ENCODE peak calls at places on chromosomes 5 and 9, in six cellular contexts. D is K562, E is A549, A is NB4, G is HepG2, M is GM12878. S is an unnamed sample.

GRCh38 chr5:93280518-93280917 is 300.5 kb downstream of the NR2F1-AS1 start:
- DNase-seq in D (no peak), E (no peak), A (no peak), G (peak), M (no peak), S (peak)

GRCh38 chr9:83956288-83957028 is 23.6 kb downstream of the HNRNPK start:
- DNase-seq in D (peak), E (peak), A (peak), G (peak), M (no peak), S (no peak)

GRCh38 chr5:36079200-36079761 is 12.6 kb upstream of the UGT3A2 start:
- DNase-seq in D (peak), E (peak), A (peak), G (peak), M (peak), S (peak)

GRCh38 chr5:38660194-38660668 is 103.8 kb upstream of the LIFR start:
- DNase-seq in D (peak), E (no peak), A (peak), G (peak), M (no peak), S (no peak)

GRCh38 chr5:52015760-52016159 is 632.5 kb downstream of the ISL1 start:
- DNase-seq in D (no peak), E (no peak), A (peak), G (peak), M (no peak), S (no peak)

GRCh38 chr5:38796000-38796738 is 49.6 kb upstream of the OSMR start:
- DNase-seq in D (no peak), E (no peak), A (no peak), G (no peak), M (no peak), S (peak)

GRCh38 chr9:130918870-130919558 is 20.0 kb downstream of the FIBCD1 start:
- DNase-seq in D (no peak), E (no peak), A (no peak), G (no peak), M (no peak), S (no peak)

GRCh38 chr5:134438268-134438622 is 26.6 kb upstream of the CDKN2AIPNL start:
- DNase-seq in D (no peak), E (no peak), A (no peak), G (no peak), M (no peak), S (no peak)

GRCh38 chr5:132102101-132102701 is 28.6 kb downstream of the CSF2 start:
- DNase-seq in D (no peak), E (no peak), A (no peak), G (no peak), M (no peak), S (no peak)

GRCh38 chr9:130604295-130604694 is 24.9 kb downstream of the FUBP3 start:
- DNase-seq in D (no peak), E (no peak), A (no peak), G (no peak), M (no peak), S (no peak)

GRCh38 chr5:40652441-40653220 is 27.1 kb upstream of the PTGER4 start:
- DNase-seq in D (no peak), E (no peak), A (no peak), G (no peak), M (no peak), S (no peak)

GRCh38 chr5:177482359-177482795 is 8.9 kb upstream of the DBN1 start:
- DNase-seq in D (no peak), E (no peak), A (no peak), G (no peak), M (no peak), S (no peak)

GRCh38 chr9:120890415-120891254 is 13.6 kb upstream of the PHF19 start:
- DNase-seq in D (peak), E (no peak), A (peak), G (no peak), M (no peak), S (no peak)

GRCh38 chr5:44389410-44389879 is at the start of gene FGF10:
- DNase-seq in D (no peak), E (no peak), A (no peak), G (no peak), M (no peak), S (peak)

GRCh38 chr5:169494383-169495251 is 89.0 kb upstream of the SPDL1 start:
- DNase-seq in D (no peak), E (no peak), A (no peak), G (no peak), M (no peak), S (peak)

GRCh38 chr9:109408759-109409462 is 88.1 kb upstream of the EPB41L4B start:
- DNase-seq in D (no peak), E (no peak), A (no peak), G (no peak), M (no peak), S (no peak)

GRCh38 chr9:98416294-98416693 is 160.8 kb upstream of the TBC1D2 start:
- DNase-seq in D (no peak), E (no peak), A (no peak), G (no peak), M (no peak), S (no peak)

GRCh38 chr5:16568875-16569580 is 47.8 kb downstream of the RETREG1 start:
- DNase-seq in D (no peak), E (no peak), A (no peak), G (no peak), M (no peak), S (no peak)

GRCh38 chr5:37892571-37892970 is 52.7 kb upstream of the GDNF start:
- DNase-seq in D (no peak), E (no peak), A (no peak), G (no peak), M (no peak), S (no peak)

GRCh38 chr5:74288448-74289109 is 351.9 kb downstream of the ENC1 start:
- DNase-seq in D (no peak), E (no peak), A (no peak), G (no peak), M (no peak), S (no peak)

GRCh38 chr5:94857119-94857518 is 238.7 kb downstream of the SLF1 start:
- DNase-seq in D (no peak), E (no peak), A (no peak), G (no peak), M (no peak), S (peak)

GRCh38 chr5:77898385-77898784 is 122.2 kb upstream of the TBCA start:
- DNase-seq in D (no peak), E (no peak), A (no peak), G (no peak), M (no peak), S (no peak)

GRCh38 chr9:99859395-99859980 is 37.8 kb downstream of the NR4A3 start:
- DNase-seq in D (no peak), E (no peak), A (no peak), G (no peak), M (no peak), S (no peak)

GRCh38 chr5:7376889-7377288 is 19.0 kb upstream of the ADCY2 start:
- DNase-seq in D (no peak), E (no peak), A (no peak), G (no peak), M (no peak), S (no peak)

GRCh38 chr5:38607396-38607795 is 51.0 kb upstream of the LIFR start:
- DNase-seq in D (peak), E (no peak), A (peak), G (no peak), M (no peak), S (no peak)

GRCh38 chr9:92176068-92176799 is 61.0 kb upstream of the SPTLC1 start:
- DNase-seq in D (no peak), E (no peak), A (peak), G (no peak), M (no peak), S (no peak)

GRCh38 chr5:6505779-6506557 is 57.3 kb downstream of the UBE2QL1 start:
- DNase-seq in D (no peak), E (no peak), A (no peak), G (no peak), M (no peak), S (no peak)

GRCh38 chr5:181215997-181216982 is 6.8 kb upstream of the TRIM41 start:
- DNase-seq in D (peak), E (peak), A (peak), G (no peak), M (peak), S (no peak)

GRCh38 chr5:93433422-93433821 is 147.6 kb downstream of the NR2F1-AS1 start:
- DNase-seq in D (no peak), E (no peak), A (peak), G (no peak), M (no peak), S (no peak)

GRCh38 chr5:75472973-75473372 is 38.5 kb downstream of the CERT1 start:
- DNase-seq in D (no peak), E (no peak), A (no peak), G (no peak), M (no peak), S (no peak)

GRCh38 chr5:172443441-172444109 is 10.8 kb downstream of the SH3PXD2B start:
- DNase-seq in D (peak), E (peak), A (peak), G (no peak), M (no peak), S (peak)

GRCh38 chr5:153881687-153882086 is 157.0 kb downstream of the FAM114A2 start:
- DNase-seq in D (no peak), E (no peak), A (no peak), G (no peak), M (no peak), S (no peak)

GRCh38 chr9:7970666-7971335 is 171.2 kb upstream of the DMAC1 start:
- DNase-seq in D (no peak), E (no peak), A (peak), G (no peak), M (no peak), S (no peak)

GRCh38 chr5:115439639-115440038 is 104.9 kb downstream of the FEM1C start:
- DNase-seq in D (no peak), E (no peak), A (no peak), G (no peak), M (no peak), S (no peak)

DNA sequence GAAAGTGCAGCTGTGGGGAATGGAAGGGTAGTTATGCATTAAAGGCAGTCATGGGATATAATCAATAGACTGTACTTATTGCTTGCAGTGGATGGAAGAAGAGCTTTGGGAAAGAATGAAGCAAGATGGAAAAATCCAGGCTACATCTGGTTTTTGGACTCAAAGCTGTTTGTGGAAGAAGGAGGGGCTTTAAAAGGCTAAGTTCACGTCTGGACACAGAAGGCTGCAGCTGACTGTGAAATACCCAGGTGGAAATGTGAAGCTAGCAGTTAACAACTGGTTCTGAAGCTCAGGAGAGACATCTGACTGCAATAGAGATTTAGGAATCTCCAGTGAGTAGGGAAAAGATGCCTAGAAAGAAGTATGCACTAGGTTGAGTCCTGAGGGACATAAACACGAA is 43.2 kb upstream of the TIMD4 start:
- DNase-seq in D (no peak), E (no peak), A (no peak), G (no peak), M (no peak), S (no peak)
- TF ChIP-seq MYC in D (no peak), E (no peak), A (no peak), G (no peak), M (no peak), S (no peak)

GRCh38 chr5:88145603-88146467 is 122.8 kb downstream of the TMEM161B start:
- DNase-seq in D (peak), E (no peak), A (no peak), G (peak), M (no peak), S (no peak)
- TF ChIP-seq MAX in D (no peak), E (no peak), A (no peak), G (no peak), M (no peak), S (no peak)

GRCh38 chr5:98556707-98557106 is 216.8 kb upstream of the RGMB start:
- DNase-seq in D (no peak), E (no peak), A (no peak), G (no peak), M (no peak), S (no peak)

GRCh38 chr5:98557921-98558320 is 215.5 kb upstream of the RGMB start:
- DNase-seq in D (no peak), E (no peak), A (no peak), G (no peak), M (no peak), S (no peak)
- TF ChIP-seq MYC in D (no peak), E (no peak), A (no peak), G (no peak), M (no peak), S (no peak)

GRCh38 chr9:127446720-127447415 is 4.3 kb downstream of the RPL12 start:
- DNase-seq in D (peak), E (no peak), A (peak), G (no peak), M (no peak), S (no peak)

GRCh38 chr9:127444921-127445850 is 6.0 kb downstream of the RPL12 start:
- DNase-seq in D (peak), E (no peak), A (peak), G (no peak), M (no peak), S (no peak)

GRCh38 chr9:127447416-127448111 is 3.6 kb downstream of the RPL12 start:
- DNase-seq in D (peak), E (no peak), A (peak), G (no peak), M (no peak), S (no peak)

GRCh38 chr9:127445851-127446719 is 5.1 kb downstream of the RPL12 start:
- DNase-seq in D (peak), E (no peak), A (peak), G (no peak), M (no peak), S (no peak)

GRCh38 chr9:127444283-127444920 is 6.8 kb downstream of the RPL12 start:
- DNase-seq in D (peak), E (no peak), A (peak), G (no peak), M (no peak), S (no peak)
- TF ChIP-seq MAX in D (no peak), E (no peak), A (no peak), G (no peak), M (no peak), S (no peak)

DNA sequence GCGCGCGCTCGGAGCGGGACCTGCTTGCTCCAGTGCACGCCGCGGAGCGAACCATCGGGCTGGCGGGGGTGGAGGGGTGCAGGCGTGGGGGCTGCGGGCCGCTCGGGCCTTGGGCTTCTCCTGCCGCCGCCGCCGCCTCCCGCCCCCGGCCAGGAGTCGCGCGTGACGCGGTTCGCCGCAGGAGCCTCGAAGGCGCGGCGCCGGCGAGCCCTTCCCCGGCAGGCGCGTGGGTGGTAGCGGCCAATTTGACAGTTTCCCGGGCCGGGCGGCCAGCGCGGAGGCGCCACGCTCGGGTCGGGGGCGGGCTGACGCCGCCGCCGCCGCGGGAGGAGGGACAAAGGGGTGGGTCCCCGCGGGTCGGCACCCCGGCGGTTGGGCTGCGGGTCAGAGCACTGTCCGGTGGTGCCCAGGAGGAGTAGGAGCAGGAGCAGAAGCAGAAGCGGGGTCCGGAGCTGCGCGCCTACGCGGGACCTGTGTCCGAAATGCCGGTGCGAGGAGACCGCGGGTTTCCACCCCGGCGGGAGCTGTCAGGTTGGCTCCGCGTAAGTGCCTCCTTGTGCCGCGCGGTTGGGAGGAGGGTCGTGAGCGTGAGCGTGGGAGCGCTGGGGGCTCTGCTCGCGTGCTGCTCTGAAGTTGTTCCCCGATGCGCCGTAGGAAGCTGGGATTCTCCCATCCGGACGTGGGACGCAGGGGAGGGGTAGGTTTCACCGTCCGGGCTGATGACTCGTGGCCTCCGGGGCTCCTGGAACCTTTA is at the start of gene TJP2:
- DNase-seq in D (peak), E (no peak), A (peak), G (peak), M (no peak), S (peak)
- TF ChIP-seq MYC in D (peak), E (no peak), A (no peak), G (peak), M (no peak), S (no peak)

GRCh38 chr5:173602423-173602822 is 14.0 kb downstream of the BOD1 start:
- DNase-seq in D (peak), E (no peak), A (peak), G (no peak), M (no peak), S (no peak)

GRCh38 chr5:173598686-173599085 is 17.8 kb downstream of the BOD1 start:
- DNase-seq in D (no peak), E (no peak), A (no peak), G (no peak), M (no peak), S (no peak)

GRCh38 chr5:173604141-173604540 is 12.3 kb downstream of the BOD1 start:
- DNase-seq in D (no peak), E (no peak), A (no peak), G (no peak), M (no peak), S (no peak)
- TF ChIP-seq MAX in D (no peak), E (no peak), A (no peak), G (no peak), M (no peak), S (no peak)

GRCh38 chr9:136403915-136404800 is 4.2 kb upstream of the SNAPC4 start:
- DNase-seq in D (no peak), E (no peak), A (no peak), G (no peak), M (peak), S (no peak)
- TF ChIP-seq MYC in D (no peak), E (no peak), A (no peak), G (no peak), M (no peak), S (no peak)

GRCh38 chr9:33320568-33321261 is 30.4 kb downstream of the NFX1 start:
- DNase-seq in D (no peak), E (peak), A (no peak), G (no peak), M (no peak), S (peak)

GRCh38 chr9:33315371-33315770 is 25.1 kb downstream of the NFX1 start:
- DNase-seq in D (no peak), E (no peak), A (peak), G (no peak), M (no peak), S (no peak)

GRCh38 chr9:33320230-33320567 is 29.9 kb downstream of the NFX1 start:
- DNase-seq in D (no peak), E (no peak), A (no peak), G (no peak), M (no peak), S (no peak)

GRCh38 chr9:33318781-33319180 is 28.5 kb downstream of the NFX1 start:
- DNase-seq in D (no peak), E (no peak), A (no peak), G (no peak), M (no peak), S (no peak)

DNA sequence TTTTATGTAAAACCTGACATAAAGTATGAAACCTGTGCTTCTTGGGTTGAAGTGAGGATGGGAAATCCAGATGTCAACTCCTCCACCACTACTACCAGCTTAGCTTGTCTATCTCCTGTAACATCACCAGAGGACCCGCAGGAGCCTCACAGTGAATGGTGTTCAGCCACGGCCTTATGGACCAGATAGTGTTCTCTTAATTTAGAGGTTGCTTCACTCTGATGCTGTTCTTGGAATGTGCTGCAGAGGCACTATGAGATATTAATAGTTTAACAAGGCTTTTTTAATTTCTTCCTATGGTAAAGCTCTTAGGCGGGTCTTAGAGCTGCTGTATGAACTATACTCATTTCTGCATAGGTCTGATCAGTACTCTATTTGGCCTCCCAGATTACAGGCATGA is 27.9 kb downstream of the NFX1 start:
- DNase-seq in D (no peak), E (no peak), A (no peak), G (no peak), M (no peak), S (no peak)
- TF ChIP-seq MAX in D (no peak), E (no peak), A (no peak), G (no peak), M (no peak), S (no peak)

GRCh38 chr5:127950707-127951356 is 132.7 kb upstream of the SLC12A2 start:
- DNase-seq in D (no peak), E (no peak), A (peak), G (no peak), M (no peak), S (no peak)
- TF ChIP-seq MYC in D (no peak), E (no peak), A (no peak), G (no peak), M (no peak), S (no peak)